ENCODE peak calls at places on chromosomes 13 and 19, in seven cellular contexts. K is upper lobe of left lung, M is Peyer's patch, V is DND-41, R is spleen, W is body of pancreas, B is testis. T is an unnamed sample.

GRCh38 chr13:44903596-44903995 is 85.7 kb downstream of the NUFIP1 start:
- DNase-seq in B (peak), K (peak), V (no peak), M (peak), R (no peak), W (peak), T (no peak)

GRCh38 chr19:55193481-55193880 is 13.4 kb upstream of the SYT5 start:
- DNase-seq in M (no peak), V (no peak), R (no peak), W (no peak), K (no peak), B (no peak), T (no peak)

GRCh38 chr13:110554227-110554836 is 7.2 kb downstream of the RAB20 start:
- DNase-seq in K (no peak), B (no peak), W (no peak), M (peak), V (no peak), R (peak), T (no peak)

GRCh38 chr13:40813662-40814454 is 24.4 kb downstream of the SLC25A15 start:
- DNase-seq in M (peak), W (peak), R (no peak), K (peak), B (no peak), V (no peak), T (no peak)

GRCh38 chr13:29893438-29893837 is 43.0 kb upstream of the UBL3 start:
- DNase-seq in V (no peak), K (no peak), M (no peak), W (no peak), B (no peak), R (no peak), T (no peak)

GRCh38 chr19:46067691-46068090 is 26.9 kb upstream of the IGFL4 start:
- DNase-seq in B (no peak), K (no peak), M (no peak), R (no peak), V (no peak), W (no peak), T (no peak)

GRCh38 chr19:18349524-18350128 is 9.2 kb downstream of the PGPEP1 start:
- DNase-seq in W (peak), R (no peak), K (no peak), M (peak), V (peak), B (peak), T (no peak)

GRCh38 chr19:18599485-18599884 is 7.1 kb downstream of the CRLF1 start:
- DNase-seq in V (no peak), R (no peak), W (no peak), B (no peak), K (peak), M (no peak), T (no peak)

GRCh38 chr19:40663712-40664692 is 26.4 kb downstream of the NUMBL start:
- DNase-seq in R (peak), B (no peak), W (peak), V (no peak), M (no peak), K (no peak), T (peak)

GRCh38 chr13:33105387-33106005 is 89.3 kb downstream of the KL start:
- DNase-seq in R (no peak), V (no peak), B (no peak), W (peak), M (no peak), K (no peak), T (no peak)

GRCh38 chr13:41746259-41746658 is 214.7 kb downstream of the VWA8 start:
- DNase-seq in V (no peak), W (no peak), M (no peak), B (no peak), K (no peak), R (no peak), T (no peak)

GRCh38 chr13:25143693-25144092 is 28.4 kb downstream of the AMER2 start:
- DNase-seq in V (no peak), M (no peak), K (no peak), B (no peak), R (no peak), W (no peak), T (no peak)

GRCh38 chr13:25329706-25330105 is 28.3 kb downstream of the NUP58 start:
- DNase-seq in M (no peak), W (no peak), R (no peak), B (no peak), K (no peak), V (no peak), T (no peak)

GRCh38 chr13:40963927-40964326 is 55.2 kb downstream of the ELF1 start:
- DNase-seq in R (no peak), W (no peak), K (no peak), B (no peak), M (no peak), V (no peak), T (no peak)

GRCh38 chr19:46513461-46514236 is 18.0 kb upstream of the PNMA8B start:
- DNase-seq in B (peak), W (peak), K (peak), M (peak), R (peak), V (peak), T (peak)

GRCh38 chr19:3969435-3970312 is 1.2 kb downstream of the DAPK3 start:
- DNase-seq in B (no peak), M (no peak), K (no peak), W (no peak), R (no peak), V (no peak), T (no peak)

GRCh38 chr19:6529351-6529750 is 1.5 kb upstream of the TNFSF9 start:
- DNase-seq in R (no peak), B (no peak), K (no peak), M (no peak), W (no peak), V (no peak), T (no peak)
- H3K27ac ChIP-seq in R (no peak), B (no peak), K (no peak), M (no peak), W (no peak), V (no peak), T (no peak)

DNA sequence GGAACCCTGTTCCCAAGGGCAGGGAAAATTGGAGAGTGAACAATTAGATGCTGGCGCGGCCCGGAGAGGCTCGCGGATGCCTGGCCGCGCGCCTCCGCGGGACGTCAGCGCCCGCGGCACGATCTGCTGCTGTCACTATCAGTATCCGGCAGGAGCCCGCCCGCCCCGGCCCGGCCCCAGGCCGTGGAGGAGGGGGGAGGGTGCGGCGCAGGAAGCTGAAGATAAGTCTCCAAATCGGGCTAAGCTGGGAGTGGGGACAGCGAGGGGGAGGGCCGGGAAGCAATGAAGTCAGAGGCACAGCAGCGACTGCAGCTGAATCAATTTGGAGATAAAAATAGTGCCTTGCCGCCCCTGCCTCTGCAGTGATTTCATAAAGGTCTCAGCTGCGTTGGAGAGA is 441.5 kb upstream of the KLF12 start:
- DNase-seq in W (peak), R (peak), M (peak), K (peak), V (peak), B (peak), T (peak)
- H3K27ac ChIP-seq in W (no peak), R (no peak), M (no peak), K (no peak), V (no peak), B (no peak), T (no peak)

GRCh38 chr19:17331254-17331558 is 3.4 kb downstream of the ANO8 start:
- DNase-seq in R (no peak), W (no peak), V (no peak), B (no peak), M (no peak), K (no peak), T (no peak)

GRCh38 chr19:17333611-17334413 is 843 bp downstream of the ANO8 start:
- DNase-seq in W (peak), V (peak), K (peak), M (no peak), R (peak), B (no peak), T (peak)

GRCh38 chr19:17332360-17332676 is 2.3 kb downstream of the ANO8 start:
- DNase-seq in M (no peak), V (no peak), B (no peak), W (no peak), K (no peak), R (no peak), T (no peak)

GRCh38 chr19:17334414-17335409 is at the start of gene ANO8:
- DNase-seq in R (peak), M (peak), K (peak), W (peak), B (peak), V (peak), T (peak)

GRCh38 chr19:17332677-17333581 is 1.7 kb downstream of the ANO8 start:
- DNase-seq in V (peak), R (peak), K (peak), B (peak), W (peak), M (no peak), T (peak)
- H3K27ac ChIP-seq in V (no peak), R (no peak), K (no peak), B (no peak), W (no peak), M (no peak), T (no peak)

GRCh38 chr19:1812426-1813196 is 535 bp upstream of the ATP8B3 start:
- DNase-seq in K (peak), V (peak), M (peak), R (peak), W (peak), B (peak), T (peak)

GRCh38 chr19:1809663-1810062 is 2.4 kb downstream of the ATP8B3 start:
- DNase-seq in K (peak), M (no peak), R (peak), W (no peak), B (no peak), V (no peak), T (no peak)

GRCh38 chr19:1810439-1811160 is 1.5 kb downstream of the ATP8B3 start:
- DNase-seq in M (no peak), R (peak), K (peak), W (no peak), B (no peak), V (no peak), T (no peak)

GRCh38 chr19:1811942-1812425 is at the start of gene ATP8B3:
- DNase-seq in M (no peak), R (no peak), K (peak), V (no peak), W (no peak), B (no peak), T (no peak)

DNA sequence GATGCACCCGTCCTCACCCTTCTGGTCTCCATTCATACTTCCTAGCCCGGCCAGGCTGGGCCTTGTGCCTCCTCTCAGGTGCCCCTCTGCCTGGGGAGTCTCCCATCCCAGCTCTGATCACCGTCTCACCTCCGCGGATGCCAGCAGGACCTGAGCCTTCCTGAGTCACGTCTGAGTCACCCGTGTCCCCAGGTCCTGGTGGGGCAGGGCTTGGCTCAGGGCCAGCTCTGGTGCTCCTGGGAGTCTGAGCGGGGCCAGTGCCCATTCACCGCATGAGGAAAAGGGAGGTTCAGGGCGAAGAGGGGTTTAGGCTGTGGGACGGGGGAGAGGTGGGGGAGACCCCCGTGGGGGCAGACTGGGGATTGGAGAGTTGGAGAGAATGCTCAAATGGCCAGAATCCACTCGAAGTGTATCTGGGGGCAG is 593 bp downstream of the ATP8B3 start:
- DNase-seq in R (peak), M (peak), W (peak), B (no peak), V (peak), K (peak), T (no peak)
- H3K27ac ChIP-seq in R (peak), M (peak), W (peak), B (peak), V (peak), K (peak), T (peak)

GRCh38 chr13:113607477-113608245 is 23.1 kb downstream of the TFDP1 start:
- DNase-seq in B (no peak), M (no peak), K (no peak), R (peak), W (peak), V (no peak), T (no peak)

GRCh38 chr13:113607056-113607455 is 22.5 kb downstream of the TFDP1 start:
- DNase-seq in K (no peak), R (no peak), V (no peak), B (no peak), W (no peak), M (no peak), T (no peak)

GRCh38 chr13:113605461-113605860 is 20.9 kb downstream of the TFDP1 start:
- DNase-seq in R (no peak), K (no peak), M (no peak), B (peak), V (no peak), W (no peak), T (no peak)

GRCh38 chr13:113604186-113604585 is 19.6 kb downstream of the TFDP1 start:
- DNase-seq in V (no peak), R (no peak), M (no peak), W (peak), K (no peak), B (no peak), T (no peak)

DNA sequence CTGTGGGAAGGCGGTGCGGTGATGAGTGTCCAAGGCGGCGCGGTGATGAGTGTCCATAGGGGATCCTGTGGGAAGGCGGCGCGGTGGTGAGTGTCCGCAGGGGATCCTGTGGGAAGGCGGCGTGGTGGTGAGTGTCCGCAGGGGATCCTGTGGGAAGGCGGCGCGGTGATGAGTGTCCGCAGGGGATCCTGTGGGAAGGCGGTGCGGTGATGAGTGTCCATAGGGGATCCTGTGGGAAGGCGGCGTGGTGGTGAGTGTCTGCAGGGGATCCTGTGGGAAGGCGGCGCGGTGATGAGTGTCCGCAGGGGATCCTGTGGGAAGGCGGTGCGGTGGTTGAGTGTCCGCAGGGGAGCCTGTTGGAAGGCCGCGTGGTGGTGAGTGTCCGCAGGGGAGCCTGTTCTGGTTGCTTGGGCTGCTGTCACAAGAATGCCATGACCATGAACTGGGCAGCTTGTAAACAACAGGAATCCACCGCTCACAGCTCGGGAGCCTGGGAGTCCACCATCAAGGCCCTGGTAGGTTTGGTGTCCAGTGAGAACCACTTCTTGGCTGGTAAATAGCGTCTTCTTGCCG is 21.4 kb downstream of the TFDP1 start:
- DNase-seq in V (no peak), B (no peak), R (no peak), W (no peak), K (no peak), M (no peak), T (no peak)
- H3K27ac ChIP-seq in V (peak), B (no peak), R (no peak), W (no peak), K (peak), M (no peak), T (no peak)

GRCh38 chr13:51001335-51001734 is 91.7 kb downstream of the RNASEH2B start:
- DNase-seq in R (no peak), B (no peak), K (peak), W (no peak), M (no peak), V (no peak), T (no peak)
- H3K27ac ChIP-seq in R (no peak), B (no peak), K (no peak), W (no peak), M (no peak), V (no peak), T (no peak)

GRCh38 chr19:7168941-7169340 is 99.4 kb downstream of the ZNF557 start:
- DNase-seq in K (no peak), V (no peak), M (no peak), W (no peak), B (no peak), R (no peak), T (no peak)

GRCh38 chr19:7177926-7178325 is 108.4 kb downstream of the ZNF557 start:
- DNase-seq in R (no peak), V (no peak), K (no peak), W (no peak), M (no peak), B (no peak), T (no peak)

GRCh38 chr19:7176792-7177191 is 107.3 kb downstream of the ZNF557 start:
- DNase-seq in V (no peak), R (no peak), W (no peak), M (no peak), B (no peak), K (no peak), T (no peak)

GRCh38 chr19:7170983-7171382 is 101.5 kb downstream of the ZNF557 start:
- DNase-seq in K (no peak), M (no peak), W (no peak), R (no peak), V (no peak), B (no peak), T (no peak)

DNA sequence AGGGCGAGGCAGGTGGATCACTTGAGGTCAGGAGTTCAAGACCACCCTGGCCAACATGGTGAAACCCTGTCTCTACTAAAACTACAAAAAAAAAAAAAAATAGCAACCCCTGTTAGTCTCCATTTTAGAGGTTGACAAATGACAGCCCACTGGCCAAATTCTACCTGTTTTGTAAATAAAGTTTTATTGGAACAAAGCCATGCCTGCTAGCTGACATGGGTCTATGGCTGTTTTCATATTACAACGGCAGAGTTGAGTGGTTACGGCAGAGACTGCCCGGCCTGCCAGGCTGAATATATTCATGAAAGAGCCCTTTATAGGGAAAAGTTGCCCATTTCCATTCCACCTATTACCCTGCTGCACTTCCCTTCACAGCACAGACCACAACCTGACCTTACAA is 103.3 kb downstream of the ZNF557 start:
- DNase-seq in W (no peak), B (no peak), K (no peak), M (no peak), R (no peak), V (no peak), T (no peak)
- H3K27ac ChIP-seq in W (no peak), B (no peak), K (no peak), M (no peak), R (no peak), V (no peak), T (no peak)

GRCh38 chr13:104014803-104015645 is 948.8 kb upstream of the SLC10A2 start:
- DNase-seq in M (no peak), R (no peak), K (no peak), B (no peak), W (no peak), V (no peak), T (no peak)
- H3K27ac ChIP-seq in M (no peak), R (peak), K (no peak), B (no peak), W (no peak), V (no peak), T (no peak)

GRCh38 chr13:107883561-107884175 is 331.7 kb downstream of the LIG4 start:
- DNase-seq in B (no peak), K (no peak), V (no peak), W (no peak), R (no peak), M (no peak), T (no peak)
- H3K27ac ChIP-seq in B (no peak), K (no peak), V (no peak), W (no peak), R (no peak), M (no peak), T (no peak)

GRCh38 chr19:30449191-30449590 is 77.0 kb downstream of the ZNF536 start:
- DNase-seq in R (no peak), W (no peak), V (no peak), K (no peak), B (no peak), M (no peak), T (no peak)
- H3K27ac ChIP-seq in R (peak), W (no peak), V (no peak), K (no peak), B (no peak), M (no peak), T (no peak)

T was measured in naive thymus-derived CD4-positive, alpha-beta T cell.